ENCODE peak calls at places on chromosomes 7 and 10, in nine cellular contexts. P, F, S, B, X, N, D, Q and A are unnamed samples.

GRCh38 chr7:96685755-96686154 is 23.9 kb downstream of the SEM1 start:
- ATAC-seq in P (no peak), F (no peak), S (no peak), B (no peak), X (peak), N (no peak), D (no peak), Q (no peak), A (no peak)

GRCh38 chr7:31982962-31983361 is 87.2 kb downstream of the PDE1C start:
- ATAC-seq in P (no peak), F (no peak), S (no peak), B (no peak), X (no peak), N (peak), D (peak), Q (no peak), A (no peak)

GRCh38 chr10:114492351-114493037 is 88.2 kb upstream of the AFAP1L2 start:
- ATAC-seq in P (peak), F (peak), S (no peak), B (no peak), X (no peak), N (peak), D (no peak), Q (peak), A (no peak)

GRCh38 chr7:28804990-28805389 is 153.1 kb downstream of the TRIL start:
- ATAC-seq in P (no peak), F (no peak), S (no peak), B (peak), X (no peak), N (no peak), D (peak), Q (no peak), A (peak)

GRCh38 chr10:117944676-117945447 is 101.9 kb downstream of the RAB11FIP2 start:
- ATAC-seq in P (no peak), F (no peak), S (no peak), B (no peak), X (no peak), N (no peak), D (no peak), Q (no peak), A (no peak)

GRCh38 chr10:8054498-8055407 is at the start of gene GATA3:
- ATAC-seq in P (peak), F (peak), S (peak), B (peak), X (peak), N (no peak), D (peak), Q (peak), A (peak)

GRCh38 chr10:33336606-33337334 is 2.3 kb upstream of the NRP1 start:
- ATAC-seq in P (no peak), F (no peak), S (no peak), B (peak), X (no peak), N (no peak), D (peak), Q (no peak), A (peak)

GRCh38 chr10:125158528-125159485 is 1.6 kb downstream of the CTBP2 start:
- ATAC-seq in P (peak), F (no peak), S (peak), B (peak), X (no peak), N (no peak), D (peak), Q (peak), A (peak)

GRCh38 chr7:114086491-114086905 is 167.7 kb upstream of the PPP1R3A start:
- ATAC-seq in P (peak), F (peak), S (peak), B (peak), X (no peak), N (no peak), D (peak), Q (peak), A (no peak)

GRCh38 chr7:155815332-155816191 is 3.3 kb upstream of the SHH start:
- ATAC-seq in P (peak), F (peak), S (peak), B (peak), X (no peak), N (peak), D (peak), Q (peak), A (peak)

GRCh38 chr7:133691727-133692450 is 435.3 kb upstream of the LRGUK start:
- ATAC-seq in P (no peak), F (no peak), S (no peak), B (no peak), X (no peak), N (no peak), D (no peak), Q (no peak), A (no peak)

GRCh38 chr10:1109795-1110673 is 53.8 kb downstream of the WDR37 start:
- ATAC-seq in P (peak), F (peak), S (peak), B (peak), X (peak), N (no peak), D (peak), Q (peak), A (peak)

GRCh38 chr7:130047801-130048200 is 3.4 kb downstream of the ZC3HC1 start:
- ATAC-seq in P (no peak), F (no peak), S (no peak), B (no peak), X (no peak), N (no peak), D (no peak), Q (no peak), A (no peak)

GRCh38 chr7:74253975-74254857 is at the start of gene RFC2:
- ATAC-seq in P (peak), F (peak), S (peak), B (peak), X (peak), N (peak), D (peak), Q (peak), A (peak)

GRCh38 chr10:90822508-90822907 is 35.3 kb downstream of the HTR7 start:
- ATAC-seq in P (no peak), F (no peak), S (no peak), B (no peak), X (no peak), N (no peak), D (no peak), Q (no peak), A (no peak)

GRCh38 chr7:106731207-106731606 is 70.2 kb upstream of the CCDC71L start:
- ATAC-seq in P (no peak), F (no peak), S (peak), B (no peak), X (no peak), N (no peak), D (peak), Q (no peak), A (no peak)

GRCh38 chr10:57952741-57953140 is 315.0 kb downstream of the IPMK start:
- ATAC-seq in P (no peak), F (no peak), S (no peak), B (no peak), X (no peak), N (no peak), D (no peak), Q (no peak), A (no peak)

GRCh38 chr7:128849804-128850490 is 12.7 kb upstream of the ATP6V1F start:
- ATAC-seq in P (no peak), F (no peak), S (no peak), B (no peak), X (no peak), N (no peak), D (no peak), Q (no peak), A (no peak)